ENCODE peak calls at places on chromosomes 2 and 18, in ten cellular contexts. T, C, K, G, X, J, E, S, O and W are unnamed samples.
A peak's percentile ranks its signal among the peaks of the same experiment; 100 is the strongest.

GRCh38 chr2:219109468-219109867 is 48.7 kb upstream of the IHH start:
- DNase-seq in X (no peak), E (peak; percentile 47), G (peak; percentile 86), K (no peak), J (no peak), C (no peak), T (no peak), O (no peak), S (no peak), W (no peak)

GRCh38 chr2:203682688-203683130 is 23.7 kb upstream of the CD28 start:
- DNase-seq in X (no peak), C (no peak), K (no peak), T (no peak), O (no peak), E (no peak), G (no peak), J (no peak), S (no peak), W (no peak)

GRCh38 chr2:56202722-56203121 is 18.9 kb downstream of the CCDC85A start:
- DNase-seq in X (no peak), J (no peak), E (no peak), G (no peak), K (no peak), C (no peak), S (no peak), T (no peak), O (no peak), W (no peak)

GRCh38 chr18:59823611-59824195 is 76.1 kb upstream of the PMAIP1 start:
- DNase-seq in J (peak; percentile 20), K (peak; percentile 16), C (peak; percentile 53), E (no peak), O (no peak), X (no peak), T (peak; percentile 54), S (peak; percentile 57), G (peak; percentile 40), W (peak; percentile 80)

GRCh38 chr2:27705851-27706622 is 42.3 kb downstream of the SLC4A1AP start:
- DNase-seq in X (no peak), S (peak; percentile 76), O (no peak), C (no peak), K (no peak), T (no peak), E (no peak), J (peak; percentile 55), G (peak; percentile 78), W (no peak)

GRCh38 chr18:44786257-44786656 is 105.6 kb downstream of the SETBP1 start:
- DNase-seq in O (no peak), E (no peak), K (no peak), X (no peak), S (no peak), J (no peak), T (no peak), G (no peak), C (no peak), W (no peak)

GRCh38 chr2:25273985-25274550 is 67.7 kb downstream of the DNMT3A start:
- DNase-seq in G (no peak), O (no peak), C (no peak), J (no peak), E (no peak), X (no peak), S (peak; percentile 13), T (no peak), K (no peak), W (no peak)

GRCh38 chr2:212906620-212907019 is 244.8 kb downstream of the IKZF2 start:
- DNase-seq in J (no peak), X (no peak), T (no peak), O (no peak), G (no peak), E (no peak), C (no peak), S (no peak), K (no peak), W (no peak)

GRCh38 chr18:59617468-59617932 is 79.7 kb downstream of the CCBE1 start:
- DNase-seq in E (no peak), C (no peak), K (no peak), J (no peak), O (no peak), G (no peak), X (no peak), T (no peak), S (no peak), W (no peak)

GRCh38 chr2:59301466-59302402 is 1060.6 kb upstream of the FANCL start:
- DNase-seq in T (peak; percentile 16), X (no peak), O (peak; percentile 31), C (peak; percentile 9), J (no peak), K (peak; percentile 25), G (peak; percentile 28), S (peak; percentile 19), E (peak; percentile 6), W (peak; percentile 71)

GRCh38 chr2:218485986-218486667 is 67.2 kb downstream of the VIL1 start:
- DNase-seq in T (no peak), E (no peak), J (no peak), G (no peak), S (no peak), K (no peak), O (no peak), C (no peak), X (no peak), W (no peak)

GRCh38 chr2:46870051-46870839 is 45.4 kb downstream of the MCFD2 start:
- DNase-seq in J (no peak), T (no peak), X (no peak), C (no peak), S (peak; percentile 39), G (no peak), E (no peak), O (no peak), K (no peak), W (no peak)

GRCh38 chr2:113757059-113757657 is 716 bp upstream of the SLC35F5 start:
- DNase-seq in C (no peak), E (no peak), O (no peak), S (no peak), T (no peak), X (no peak), G (no peak), J (no peak), K (no peak), W (no peak)

GRCh38 chr2:178870703-178871102 is 63.5 kb upstream of the TTN start:
- DNase-seq in K (no peak), X (no peak), O (no peak), G (no peak), E (no peak), T (no peak), J (no peak), C (no peak), S (no peak), W (no peak)

GRCh38 chr2:241035818-241036396 is 37.5 kb downstream of the SNED1 start:
- DNase-seq in C (peak; percentile 64), K (peak; percentile 71), T (no peak), S (no peak), X (no peak), O (no peak), E (peak; percentile 22), J (no peak), G (no peak), W (peak; percentile 75)

GRCh38 chr2:143428700-143429099 is 299.5 kb downstream of the ARHGAP15 start:
- DNase-seq in E (peak; percentile 13), K (no peak), C (no peak), J (no peak), T (no peak), O (no peak), S (no peak), G (no peak), X (no peak), W (no peak)

GRCh38 chr18:63882333-63883141 is 5.0 kb upstream of the SERPINB2 start:
- DNase-seq in K (no peak), X (no peak), C (no peak), T (no peak), E (no peak), G (no peak), O (no peak), J (no peak), S (no peak), W (no peak)

GRCh38 chr2:235499306-235499812 is 5.5 kb downstream of the AGAP1 start:
- DNase-seq in C (no peak), S (no peak), T (no peak), E (no peak), K (no peak), J (no peak), G (no peak), O (no peak), X (no peak), W (no peak)

GRCh38 chr2:36696533-36696932 is at the start of gene VIT:
- DNase-seq in X (no peak), T (no peak), E (no peak), G (no peak), J (no peak), C (no peak), O (no peak), K (no peak), S (no peak), W (no peak)

GRCh38 chr2:216921057-216921456 is 61.2 kb upstream of the TNP1 start:
- DNase-seq in E (no peak), O (no peak), X (no peak), C (no peak), G (no peak), S (no peak), J (no peak), K (no peak), T (no peak), W (no peak)

GRCh38 chr18:34880403-34880802 is 160.8 kb upstream of the MAPRE2 start:
- DNase-seq in X (no peak), S (no peak), O (no peak), C (no peak), J (no peak), E (no peak), G (no peak), K (no peak), T (no peak), W (no peak)

GRCh38 chr2:233656443-233656842 is 15.3 kb upstream of the UGT1A9 start:
- DNase-seq in G (no peak), X (peak; percentile 3), C (no peak), J (no peak), E (no peak), K (no peak), S (no peak), O (no peak), T (no peak), W (no peak)

GRCh38 chr18:48408727-48409590 is at the start of gene ZBTB7C:
- DNase-seq in S (peak; percentile 72), O (no peak), C (no peak), X (peak; percentile 15), E (no peak), G (peak; percentile 28), K (peak; percentile 20), J (peak; percentile 39), T (peak; percentile 24), W (no peak)

GRCh38 chr2:235716875-235717496 is 223.1 kb downstream of the AGAP1 start:
- DNase-seq in K (no peak), J (no peak), C (no peak), T (peak; percentile 52), O (no peak), X (no peak), S (no peak), E (no peak), G (no peak), W (no peak)

GRCh38 chr2:31190188-31190587 is 27.1 kb downstream of the CAPN14 start:
- DNase-seq in X (no peak), T (no peak), G (no peak), E (no peak), O (no peak), J (no peak), C (no peak), S (no peak), K (no peak), W (no peak)

GRCh38 chr2:241358470-241358869 is 2.4 kb downstream of the FARP2 start:
- DNase-seq in C (peak; percentile 65), T (no peak), S (no peak), K (peak; percentile 62), G (no peak), X (peak; percentile 66), E (no peak), O (no peak), J (no peak), W (peak; percentile 76)